ENCODE peak calls at places on chromosomes 3 and 15, in four cellular contexts. D is epithelial cell of prostate; L is stimulated activated CD4-positive, alpha-beta T cell treated with anti-CD3 and anti-CD28 coated beads, Interleukin-12 subunit alpha, Interleukin-12 subunit beta, amount 100 ng/mL, for 4 hours; O is mesendoderm. F is an unnamed sample.

GRCh38 chr3:196186661-196187573 is 24.3 kb downstream of the ZDHHC19 start:
- DNase-seq in D (no peak), L (no peak), O (peak), F (no peak)

GRCh38 chr15:35748105-35748504 is 202.1 kb upstream of the DPH6 start:
- DNase-seq in D (no peak), L (no peak), O (no peak), F (no peak)

GRCh38 chr15:98751767-98752166 is 103.4 kb downstream of the IGF1R start:
- DNase-seq in D (no peak), L (no peak), O (no peak), F (no peak)

GRCh38 chr15:59315914-59316428 is 56.7 kb downstream of the MYO1E start:
- DNase-seq in D (no peak), L (no peak), O (peak), F (no peak)

GRCh38 chr15:93209690-93210425 is 120.8 kb upstream of the RGMA start:
- DNase-seq in D (peak), L (no peak), O (peak), F (no peak)

GRCh38 chr3:64595253-64595694 is 92.5 kb downstream of the ADAMTS9 start:
- DNase-seq in D (peak), L (no peak), O (peak), F (peak)

GRCh38 chr3:42557849-42558248 is 23.9 kb downstream of the SEC22C start:
- DNase-seq in D (no peak), L (no peak), O (peak), F (no peak)

GRCh38 chr3:188358787-188359493 is 205.0 kb downstream of the LPP start:
- DNase-seq in D (no peak), L (no peak), O (no peak), F (no peak)

GRCh38 chr3:112718967-112719366 is 78.0 kb upstream of the CCDC80 start:
- DNase-seq in D (no peak), L (no peak), O (no peak), F (no peak)

GRCh38 chr15:36589971-36590370 is 10.5 kb downstream of the CDIN1 start:
- DNase-seq in D (no peak), L (no peak), O (no peak), F (no peak)

GRCh38 chr3:192514754-192515660 is 212.3 kb downstream of the FGF12 start:
- DNase-seq in D (no peak), L (peak), O (peak), F (no peak)

GRCh38 chr3:18556503-18556902 is 131.4 kb upstream of the SATB1 start:
- DNase-seq in D (peak), L (peak), O (no peak), F (no peak)

GRCh38 chr3:183213941-183214612 is 39.0 kb upstream of the B3GNT5 start:
- DNase-seq in D (no peak), L (no peak), O (no peak), F (no peak)

GRCh38 chr15:69403611-69404010 is 10.5 kb upstream of the KIF23 start:
- DNase-seq in D (no peak), L (no peak), O (no peak), F (no peak)

GRCh38 chr3:195151866-195152526 is 119.0 kb downstream of the XXYLT1 start:
- DNase-seq in D (peak), L (no peak), O (peak), F (peak)

GRCh38 chr3:16741890-16742289 is 136.7 kb upstream of the DAZL start:
- DNase-seq in D (no peak), L (no peak), O (no peak), F (no peak)

GRCh38 chr15:92846716-92847115 is 53.4 kb upstream of the CHD2 start:
- DNase-seq in D (no peak), L (no peak), O (no peak), F (no peak)

GRCh38 chr3:108243243-108243642 is 21.0 kb upstream of the IFT57 start:
- DNase-seq in D (no peak), L (no peak), O (no peak), F (no peak)

GRCh38 chr15:74265046-74265639 is 29.0 kb downstream of the CCDC33 start:
- DNase-seq in D (no peak), L (no peak), O (peak), F (no peak)

GRCh38 chr3:193589616-193590015 is 3.4 kb upstream of the OPA1 start:
- DNase-seq in D (no peak), L (no peak), O (no peak), F (no peak)

GRCh38 chr3:194812177-194812576 is 126.5 kb downstream of the FAM43A start:
- DNase-seq in D (no peak), L (no peak), O (no peak), F (no peak)

GRCh38 chr3:184596886-184597575 is 35.4 kb downstream of the EPHB3 start:
- DNase-seq in D (no peak), L (no peak), O (no peak), F (no peak)

GRCh38 chr3:169430687-169431404 is 232.7 kb downstream of the MECOM start:
- DNase-seq in D (peak), L (no peak), O (peak), F (no peak)

F was measured in COLO829.